ENCODE peak calls at places on chromosomes 12 and 14, in seven cellular contexts. One of them, this sample, is unnamed.

GRCh38 chr12:95548539-95549391 is 2.5 kb downstream of the USP44 start:
- DNase-seq in fibroblast of villous mesenchyme: no peak
- DNase-seq in CD8-positive, alpha-beta T cell: peak; percentile 82
- DNase-seq in GM12865: no peak
- DNase-seq in Peyer's patch: peak; percentile 66
- DNase-seq in AG09309: no peak
- DNase-seq in A549: peak; percentile 51
- DNase-seq in this sample: no peak

GRCh38 chr14:34501997-34502396 is 37.5 kb downstream of the EAPP start:
- DNase-seq in GM12865: no peak
- DNase-seq in fibroblast of villous mesenchyme: no peak
- DNase-seq in Peyer's patch: no peak
- DNase-seq in CD8-positive, alpha-beta T cell: no peak
- DNase-seq in AG09309: no peak
- DNase-seq in A549: no peak
- DNase-seq in this sample: peak; percentile 69

GRCh38 chr12:51773145-51773869 is 75.2 kb downstream of the FIGNL2 start:
- DNase-seq in AG09309: peak; percentile 73
- DNase-seq in fibroblast of villous mesenchyme: peak; percentile 48
- DNase-seq in Peyer's patch: no peak
- DNase-seq in GM12865: no peak
- DNase-seq in A549: no peak
- DNase-seq in CD8-positive, alpha-beta T cell: no peak
- DNase-seq in this sample: peak; percentile 39

GRCh38 chr12:21992823-21993222 is 51.6 kb upstream of the ABCC9 start:
- DNase-seq in CD8-positive, alpha-beta T cell: no peak
- DNase-seq in A549: no peak
- DNase-seq in fibroblast of villous mesenchyme: peak; percentile 13
- DNase-seq in GM12865: peak; percentile 15
- DNase-seq in AG09309: no peak
- DNase-seq in Peyer's patch: no peak
- DNase-seq in this sample: peak; percentile 46

GRCh38 chr14:100498068-100498467 is 89.1 kb downstream of the BEGAIN start:
- DNase-seq in fibroblast of villous mesenchyme: no peak
- DNase-seq in A549: no peak
- DNase-seq in AG09309: no peak
- DNase-seq in CD8-positive, alpha-beta T cell: no peak
- DNase-seq in Peyer's patch: no peak
- DNase-seq in GM12865: no peak
- DNase-seq in this sample: no peak

GRCh38 chr12:106633451-106633823 is 50.6 kb downstream of the RFX4 start:
- DNase-seq in GM12865: no peak
- DNase-seq in A549: peak; percentile 31
- DNase-seq in fibroblast of villous mesenchyme: no peak
- DNase-seq in Peyer's patch: no peak
- DNase-seq in AG09309: peak; percentile 1
- DNase-seq in CD8-positive, alpha-beta T cell: no peak
- DNase-seq in this sample: peak; percentile 89

GRCh38 chr12:121128908-121129704 is 3.6 kb upstream of the P2RX7 start:
- DNase-seq in A549: peak; percentile 36
- DNase-seq in GM12865: peak; percentile 97
- DNase-seq in CD8-positive, alpha-beta T cell: peak; percentile 85
- DNase-seq in fibroblast of villous mesenchyme: peak; percentile 57
- DNase-seq in AG09309: no peak
- DNase-seq in Peyer's patch: peak; percentile 65
- DNase-seq in this sample: peak; percentile 85

GRCh38 chr12:47725893-47726292 is 603 bp upstream of the ENDOU start:
- DNase-seq in CD8-positive, alpha-beta T cell: no peak
- DNase-seq in fibroblast of villous mesenchyme: peak; percentile 77
- DNase-seq in GM12865: peak; percentile 69
- DNase-seq in AG09309: no peak
- DNase-seq in A549: no peak
- DNase-seq in Peyer's patch: peak; percentile 8
- DNase-seq in this sample: peak; percentile 75

GRCh38 chr12:19847294-19848059 is 408.2 kb downstream of the AEBP2 start:
- DNase-seq in A549: no peak
- DNase-seq in fibroblast of villous mesenchyme: peak; percentile 87
- DNase-seq in GM12865: peak; percentile 67
- DNase-seq in CD8-positive, alpha-beta T cell: no peak
- DNase-seq in Peyer's patch: no peak
- DNase-seq in AG09309: no peak
- DNase-seq in this sample: peak; percentile 89

GRCh38 chr12:93813972-93814821 is 137.0 kb downstream of the CRADD start:
- DNase-seq in AG09309: no peak
- DNase-seq in A549: no peak
- DNase-seq in Peyer's patch: no peak
- DNase-seq in fibroblast of villous mesenchyme: peak; percentile 97
- DNase-seq in CD8-positive, alpha-beta T cell: no peak
- DNase-seq in GM12865: peak; percentile 28
- DNase-seq in this sample: peak; percentile 97

GRCh38 chr12:20646239-20646827 is 48.8 kb upstream of the SLCO1C1 start:
- DNase-seq in CD8-positive, alpha-beta T cell: no peak
- DNase-seq in Peyer's patch: no peak
- DNase-seq in GM12865: peak; percentile 29
- DNase-seq in fibroblast of villous mesenchyme: peak; percentile 40
- DNase-seq in AG09309: peak; percentile 37
- DNase-seq in A549: peak; percentile 36
- DNase-seq in this sample: peak; percentile 80

GRCh38 chr12:73998894-73999293 is 538.7 kb upstream of the ATXN7L3B start:
- DNase-seq in CD8-positive, alpha-beta T cell: no peak
- DNase-seq in GM12865: no peak
- DNase-seq in fibroblast of villous mesenchyme: no peak
- DNase-seq in AG09309: no peak
- DNase-seq in A549: no peak
- DNase-seq in Peyer's patch: no peak
- DNase-seq in this sample: no peak

GRCh38 chr14:51093371-51094281 is 1.3 kb downstream of the TRIM9 start:
- DNase-seq in Peyer's patch: peak; percentile 51
- DNase-seq in GM12865: peak; percentile 55
- DNase-seq in fibroblast of villous mesenchyme: no peak
- DNase-seq in CD8-positive, alpha-beta T cell: peak; percentile 69
- DNase-seq in A549: peak; percentile 76
- DNase-seq in AG09309: no peak
- DNase-seq in this sample: peak; percentile 31

GRCh38 chr14:53927171-53927570 is 29.5 kb downstream of the BMP4 start:
- DNase-seq in CD8-positive, alpha-beta T cell: no peak
- DNase-seq in A549: no peak
- DNase-seq in fibroblast of villous mesenchyme: peak; percentile 68
- DNase-seq in AG09309: no peak
- DNase-seq in Peyer's patch: no peak
- DNase-seq in GM12865: no peak
- DNase-seq in this sample: no peak

GRCh38 chr12:102120886-102121285 is 903 bp downstream of the PARPBP start:
- DNase-seq in A549: peak; percentile 16
- DNase-seq in GM12865: peak; percentile 47
- DNase-seq in AG09309: no peak
- DNase-seq in Peyer's patch: no peak
- DNase-seq in CD8-positive, alpha-beta T cell: no peak
- DNase-seq in fibroblast of villous mesenchyme: peak; percentile 30
- DNase-seq in this sample: peak; percentile 48

GRCh38 chr12:124917135-124917840 is 2.8 kb upstream of the UBC start:
- DNase-seq in fibroblast of villous mesenchyme: peak; percentile 100
- DNase-seq in A549: peak; percentile 77
- DNase-seq in CD8-positive, alpha-beta T cell: peak; percentile 91
- DNase-seq in GM12865: peak; percentile 99
- DNase-seq in AG09309: peak; percentile 99
- DNase-seq in Peyer's patch: peak; percentile 95
- DNase-seq in this sample: peak; percentile 100

GRCh38 chr12:82461393-82461792 is 103.1 kb downstream of the METTL25 start:
- DNase-seq in CD8-positive, alpha-beta T cell: no peak
- DNase-seq in AG09309: no peak
- DNase-seq in A549: peak; percentile 2
- DNase-seq in GM12865: no peak
- DNase-seq in Peyer's patch: no peak
- DNase-seq in fibroblast of villous mesenchyme: no peak
- DNase-seq in this sample: peak; percentile 9

GRCh38 chr12:98456583-98457573 is 58.5 kb upstream of the TMPO start:
- DNase-seq in fibroblast of villous mesenchyme: peak; percentile 42
- DNase-seq in AG09309: no peak
- DNase-seq in A549: no peak
- DNase-seq in GM12865: peak; percentile 18
- DNase-seq in CD8-positive, alpha-beta T cell: peak; percentile 48
- DNase-seq in Peyer's patch: peak; percentile 55
- DNase-seq in this sample: peak; percentile 43

GRCh38 chr12:112105891-112106290 is 2.7 kb downstream of the NAA25 start:
- DNase-seq in CD8-positive, alpha-beta T cell: no peak
- DNase-seq in AG09309: no peak
- DNase-seq in A549: no peak
- DNase-seq in Peyer's patch: no peak
- DNase-seq in fibroblast of villous mesenchyme: no peak
- DNase-seq in GM12865: no peak
- DNase-seq in this sample: no peak

GRCh38 chr14:89537911-89538310 is 120.9 kb upstream of the FOXN3 start:
- DNase-seq in GM12865: no peak
- DNase-seq in A549: no peak
- DNase-seq in AG09309: no peak
- DNase-seq in fibroblast of villous mesenchyme: no peak
- DNase-seq in CD8-positive, alpha-beta T cell: no peak
- DNase-seq in Peyer's patch: no peak
- DNase-seq in this sample: no peak

GRCh38 chr12:25694072-25694471 is 141.0 kb upstream of the LMNTD1 start:
- DNase-seq in fibroblast of villous mesenchyme: peak; percentile 89
- DNase-seq in A549: no peak
- DNase-seq in GM12865: no peak
- DNase-seq in CD8-positive, alpha-beta T cell: no peak
- DNase-seq in AG09309: peak; percentile 88
- DNase-seq in Peyer's patch: no peak
- DNase-seq in this sample: peak; percentile 75

DNA sequence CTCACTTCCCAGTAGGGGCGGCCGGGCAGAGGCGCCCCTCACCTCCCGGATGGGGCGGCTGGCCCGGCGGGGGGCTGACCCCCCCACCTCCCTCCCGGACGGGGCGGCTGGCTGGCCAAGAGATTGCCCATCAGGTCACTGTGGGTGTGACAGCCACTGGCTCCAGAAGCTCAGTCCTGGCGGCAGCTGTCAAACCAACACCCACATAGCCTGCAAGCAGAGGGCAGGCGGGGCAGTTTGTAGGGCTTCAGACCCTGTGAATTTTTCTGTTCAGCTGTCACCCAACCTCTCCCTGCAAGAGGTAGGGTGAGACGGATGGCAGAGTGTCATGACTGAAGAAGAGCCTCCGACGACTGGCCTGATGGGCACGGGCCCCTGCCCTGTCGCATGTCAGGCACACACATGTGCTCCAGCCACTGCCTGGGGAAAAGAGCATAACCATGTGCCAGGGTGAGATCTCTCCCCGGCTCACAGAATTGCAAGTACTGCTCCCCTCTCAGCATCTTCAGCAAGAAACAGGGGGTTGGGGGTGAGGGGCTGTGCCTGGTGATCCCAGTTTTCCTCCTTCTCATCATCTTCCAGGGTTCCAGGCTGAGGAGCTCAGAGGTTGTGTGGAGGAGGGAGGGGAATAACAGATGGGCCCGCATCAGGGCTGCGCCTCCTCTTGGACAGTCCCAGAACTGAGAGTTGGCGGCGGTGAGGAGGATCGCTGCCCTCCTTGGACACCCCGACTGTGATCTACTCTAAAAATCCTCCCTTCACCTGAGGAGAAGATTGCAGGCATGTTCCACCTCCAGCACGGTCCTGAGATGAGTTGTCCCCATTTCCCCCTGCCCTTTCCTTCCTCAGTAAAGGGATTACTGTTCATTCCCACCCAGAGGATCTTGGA is 11.2 kb upstream of the PRPH start:
- DNase-seq in CD8-positive, alpha-beta T cell: no peak
- DNase-seq in Peyer's patch: no peak
- DNase-seq in fibroblast of villous mesenchyme: no peak
- DNase-seq in GM12865: no peak
- DNase-seq in AG09309: no peak
- DNase-seq in A549: no peak
- DNase-seq in this sample: no peak
- TF ChIP-seq CTCF in CD8-positive, alpha-beta T cell: no peak
- TF ChIP-seq CTCF in Peyer's patch: no peak
- TF ChIP-seq CTCF in fibroblast of villous mesenchyme: peak; percentile 24
- TF ChIP-seq CTCF in GM12865: no peak
- TF ChIP-seq CTCF in AG09309: no peak
- TF ChIP-seq CTCF in A549: peak; percentile 13
- TF ChIP-seq CTCF in this sample: peak; percentile 32

DNA sequence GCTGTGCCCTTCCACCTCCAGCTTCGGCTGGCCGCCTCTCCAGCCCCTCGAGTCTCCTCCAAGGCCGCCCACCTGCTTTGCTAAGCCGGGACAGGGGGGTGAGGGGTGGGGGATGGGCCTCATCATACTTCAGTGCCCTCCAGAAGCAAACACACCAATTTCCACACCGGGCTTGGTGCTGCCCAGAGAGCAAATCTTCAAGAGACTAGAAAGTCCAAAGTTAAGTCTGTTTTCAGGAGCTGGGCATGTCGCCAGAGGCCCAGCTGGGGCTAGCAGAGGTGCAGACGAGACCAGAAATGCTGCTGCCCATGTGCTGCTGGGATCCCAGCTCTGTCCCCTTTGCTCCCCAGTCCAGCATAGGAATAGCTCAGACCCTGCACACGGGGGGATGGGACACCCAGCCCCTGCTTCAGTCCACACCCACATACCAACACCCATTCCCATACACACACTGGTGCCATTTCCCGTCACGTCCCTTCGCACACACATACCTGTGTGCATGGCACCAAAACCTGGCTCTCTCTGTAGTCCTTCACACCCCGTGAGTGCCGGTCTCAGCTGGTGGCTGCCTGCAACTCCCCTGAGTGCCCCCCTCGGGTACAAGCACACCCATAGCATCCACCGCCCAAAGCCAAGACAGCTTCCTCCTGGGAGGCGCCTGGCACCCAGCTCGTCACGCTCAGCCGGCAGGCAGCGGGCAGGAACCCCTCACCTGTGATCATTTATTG is 994 bp downstream of the SLC6A12 start:
- DNase-seq in CD8-positive, alpha-beta T cell: no peak
- DNase-seq in Peyer's patch: no peak
- DNase-seq in fibroblast of villous mesenchyme: peak; percentile 17
- DNase-seq in AG09309: no peak
- DNase-seq in A549: no peak
- DNase-seq in GM12865: peak; percentile 8
- DNase-seq in this sample: peak; percentile 43
- H3K4me3 ChIP-seq in CD8-positive, alpha-beta T cell: no peak overlapping the region
- H3K4me3 ChIP-seq in Peyer's patch: peak overlapping the region; percentile 21
- H3K4me3 ChIP-seq in fibroblast of villous mesenchyme: no peak overlapping the region
- H3K4me3 ChIP-seq in AG09309: no peak overlapping the region
- H3K4me3 ChIP-seq in A549: no peak overlapping the region
- H3K4me3 ChIP-seq in GM12865: no peak overlapping the region
- H3K4me3 ChIP-seq in this sample: no peak overlapping the region

DNA sequence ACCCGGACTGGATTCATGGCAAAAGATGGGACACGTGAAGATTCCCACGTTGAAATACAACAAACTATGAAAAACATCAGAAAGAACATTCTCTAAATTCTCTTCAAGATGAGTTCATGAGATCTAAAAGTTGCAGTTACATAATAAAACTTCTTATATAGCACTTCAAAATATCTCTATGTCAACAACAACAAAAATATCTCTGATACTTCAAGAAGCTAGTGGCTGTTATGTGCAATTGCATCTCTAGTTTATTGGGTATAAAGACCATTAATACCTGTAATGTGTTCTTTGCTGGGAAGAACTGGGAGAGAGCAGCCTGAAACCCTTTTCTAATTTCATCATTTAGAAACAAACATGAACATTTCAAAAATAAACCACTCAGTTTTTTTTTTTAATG is 69.2 kb upstream of the RGS6 start:
- DNase-seq in GM12865: no peak
- DNase-seq in Peyer's patch: no peak
- DNase-seq in AG09309: no peak
- DNase-seq in fibroblast of villous mesenchyme: no peak
- DNase-seq in A549: no peak
- DNase-seq in CD8-positive, alpha-beta T cell: no peak
- DNase-seq in this sample: no peak
- TF ChIP-seq CTCF in GM12865: no peak
- TF ChIP-seq CTCF in Peyer's patch: no peak
- TF ChIP-seq CTCF in AG09309: peak; percentile 11
- TF ChIP-seq CTCF in fibroblast of villous mesenchyme: peak; percentile 11
- TF ChIP-seq CTCF in A549: no peak
- TF ChIP-seq CTCF in CD8-positive, alpha-beta T cell: no peak
- TF ChIP-seq CTCF in this sample: peak; percentile 43

GRCh38 chr12:57477710-57478681 is 1.7 kb downstream of the ARHGAP9 start:
- DNase-seq in A549: no peak
- DNase-seq in Peyer's patch: no peak
- DNase-seq in CD8-positive, alpha-beta T cell: peak; percentile 70
- DNase-seq in GM12865: peak; percentile 66
- DNase-seq in AG09309: no peak
- DNase-seq in fibroblast of villous mesenchyme: peak; percentile 55
- DNase-seq in this sample: peak; percentile 31
- H3K4me3 ChIP-seq in A549: no peak overlapping the region
- H3K4me3 ChIP-seq in Peyer's patch: peak overlapping the region; percentile 56
- H3K4me3 ChIP-seq in CD8-positive, alpha-beta T cell: peak overlapping the region; percentile 83
- H3K4me3 ChIP-seq in GM12865: peak overlapping the region; percentile 69
- H3K4me3 ChIP-seq in AG09309: no peak overlapping the region
- H3K4me3 ChIP-seq in fibroblast of villous mesenchyme: no peak overlapping the region
- H3K4me3 ChIP-seq in this sample: no peak overlapping the region